ENCODE peak calls at places on chromosomes 6 and 20, in six cellular contexts. R is activated CD4-positive, alpha-beta T cell treated with anti-CD3 and anti-CD28 coated beads, Interleukin-2, amount 50 U/mL, for 4 hours; G is stimulated activated CD4-positive, alpha-beta T cell treated with anti-CD3 and anti-CD28 coated beads, Interleukin-4, amount 100 ng/mL, for 1 hour; M is transverse colon; Y is retinal pigment epithelial cell; X is ELR. B is an unnamed sample.

GRCh38 chr6:117270121-117270959 is 5.0 kb downstream of the VGLL2 start:
- DNase-seq in R (no peak), G (no peak), M (no peak), Y (no peak), X (peak), B (no peak)

GRCh38 chr6:17957488-17957887 is 29.9 kb downstream of the KIF13A start:
- DNase-seq in R (no peak), G (no peak), M (no peak), Y (no peak), X (no peak), B (no peak)

GRCh38 chr6:73699656-73700055 is 3.7 kb downstream of the CD109 start:
- DNase-seq in R (no peak), G (no peak), M (no peak), Y (no peak), X (no peak), B (no peak)

GRCh38 chr20:58697201-58697866 is 4.7 kb downstream of the NPEPL1 start:
- DNase-seq in R (no peak), G (no peak), M (peak), Y (no peak), X (no peak), B (no peak)

GRCh38 chr20:24545168-24545567 is 75.7 kb downstream of the SYNDIG1 start:
- DNase-seq in R (no peak), G (no peak), M (no peak), Y (no peak), X (no peak), B (no peak)

GRCh38 chr6:158086054-158086705 is 81.9 kb downstream of the SERAC1 start:
- DNase-seq in R (no peak), G (no peak), M (no peak), Y (no peak), X (no peak), B (no peak)

GRCh38 chr6:3318226-3318625 is 59.5 kb downstream of the PSMG4 start:
- DNase-seq in R (peak), G (peak), M (no peak), Y (no peak), X (no peak), B (no peak)

GRCh38 chr6:109783245-109783990 is 92.3 kb downstream of the FIG4 start:
- DNase-seq in R (no peak), G (no peak), M (no peak), Y (no peak), X (peak), B (no peak)

GRCh38 chr6:3294921-3295871 is 36.4 kb downstream of the PSMG4 start:
- DNase-seq in R (no peak), G (no peak), M (no peak), Y (no peak), X (no peak), B (no peak)

GRCh38 chr6:27601668-27602254 is 128.9 kb upstream of the ZNF184 start:
- DNase-seq in R (no peak), G (no peak), M (no peak), Y (no peak), X (peak), B (no peak)

GRCh38 chr6:11909696-11910132 is 102.4 kb upstream of the HIVEP1 start:
- DNase-seq in R (no peak), G (no peak), M (no peak), Y (no peak), X (peak), B (no peak)

GRCh38 chr20:61800359-61801064 is 265.2 kb downstream of the TAF4 start:
- DNase-seq in R (no peak), G (no peak), M (no peak), Y (no peak), X (no peak), B (no peak)

GRCh38 chr20:36152266-36152665 is 2.3 kb upstream of the EPB41L1 start:
- DNase-seq in R (no peak), G (no peak), M (no peak), Y (no peak), X (no peak), B (no peak)

GRCh38 chr20:62602550-62602949 is 39.8 kb upstream of the SLCO4A1 start:
- DNase-seq in R (peak), G (peak), M (peak), Y (no peak), X (no peak), B (no peak)

GRCh38 chr20:19887566-19888268 is 129.4 kb upstream of the NAA20 start:
- DNase-seq in R (no peak), G (no peak), M (no peak), Y (no peak), X (no peak), B (no peak)

GRCh38 chr6:2450546-2450945 is 205.1 kb upstream of the GMDS start:
- DNase-seq in R (no peak), G (no peak), M (peak), Y (no peak), X (peak), B (no peak)

GRCh38 chr6:64023693-64024092 is 388.1 kb downstream of the PHF3 start:
- DNase-seq in R (no peak), G (no peak), M (no peak), Y (no peak), X (no peak), B (no peak)

GRCh38 chr6:94300424-94301144 is 881.2 kb upstream of the EPHA7 start:
- DNase-seq in R (no peak), G (no peak), M (no peak), Y (no peak), X (no peak), B (no peak)

GRCh38 chr20:23666189-23666588 is 22.6 kb downstream of the CST4 start:
- DNase-seq in R (no peak), G (no peak), M (no peak), Y (no peak), X (peak), B (no peak)

GRCh38 chr20:58818585-58819285 is 32.0 kb downstream of the GNAS-AS1 start:
- DNase-seq in R (no peak), G (peak), M (no peak), Y (no peak), X (peak), B (no peak)

GRCh38 chr6:123967900-123968299 is 164.2 kb downstream of the NKAIN2 start:
- DNase-seq in R (no peak), G (no peak), M (no peak), Y (no peak), X (no peak), B (no peak)

GRCh38 chr6:87705070-87705691 is 3.1 kb upstream of the AKIRIN2 start:
- DNase-seq in R (no peak), G (peak), M (no peak), Y (no peak), X (peak), B (no peak)

GRCh38 chr6:106860940-106861339 is 113.6 kb downstream of the CD24 start:
- DNase-seq in R (no peak), G (no peak), M (no peak), Y (no peak), X (no peak), B (no peak)

B was measured in neuronal stem cell.